ENCODE peak calls at places on chromosomes 2 and 18, in six cellular contexts. D is H9, J is IMR-90, I is H1, X is mesendoderm, F is mesenchymal stem cell. S is an unnamed sample.
A peak's percentile ranks its signal among the peaks of the same experiment; 100 is the strongest.

GRCh38 chr2:187654535-187654934 is 100.3 kb upstream of the TFPI start:
- DNase-seq in D (peak; percentile 56), J (no peak), I (no peak), X (no peak), F (no peak), S (no peak)

GRCh38 chr2:224429441-224429810 is 27.5 kb upstream of the FAM124B start:
- DNase-seq in D (no peak), J (no peak), I (no peak), X (no peak), F (no peak), S (no peak)

GRCh38 chr2:219294356-219295351 is 14.5 kb downstream of the PTPRN start:
- DNase-seq in D (peak; percentile 95), J (peak; percentile 70), I (peak; percentile 96), X (peak; percentile 93), F (peak; percentile 72), S (peak; percentile 85)

GRCh38 chr2:239544846-239545465 is 144.1 kb upstream of the HDAC4 start:
- DNase-seq in D (no peak), J (no peak), I (no peak), X (no peak), F (no peak), S (no peak)

GRCh38 chr2:217326238-217327022 is 466.6 kb upstream of the TNP1 start:
- DNase-seq in D (no peak), J (no peak), I (no peak), X (no peak), F (no peak), S (no peak)

GRCh38 chr2:199966405-199966804 is 11.0 kb downstream of the MAIP1 start:
- DNase-seq in D (no peak), J (no peak), I (no peak), X (no peak), F (no peak), S (no peak)

GRCh38 chr2:5528741-5529140 is 163.4 kb upstream of the SOX11 start:
- DNase-seq in D (no peak), J (no peak), I (no peak), X (peak; percentile 66), F (no peak), S (no peak)

GRCh38 chr2:233354971-233355574 is 779 bp downstream of the DGKD start:
- DNase-seq in D (no peak), J (no peak), I (peak; percentile 64), X (no peak), F (peak; percentile 21), S (no peak)

GRCh38 chr2:229832499-229832898 is 89.3 kb downstream of the TRIP12 start:
- DNase-seq in D (no peak), J (no peak), I (no peak), X (no peak), F (no peak), S (no peak)

GRCh38 chr18:10526211-10526949 is 553 bp downstream of the NAPG start:
- DNase-seq in D (peak; percentile 61), J (peak; percentile 39), I (peak; percentile 71), X (peak; percentile 71), F (peak; percentile 70), S (peak; percentile 46)

GRCh38 chr18:36711813-36712444 is 116.9 kb downstream of the TPGS2 start:
- DNase-seq in D (no peak), J (peak; percentile 94), I (no peak), X (peak; percentile 44), F (peak; percentile 10), S (no peak)

GRCh38 chr18:77102246-77103040 is 30.1 kb downstream of the MBP start:
- DNase-seq in D (no peak), J (peak; percentile 93), I (no peak), X (no peak), F (peak; percentile 79), S (no peak)

GRCh38 chr2:235563056-235563777 is 69.4 kb downstream of the AGAP1 start:
- DNase-seq in D (no peak), J (no peak), I (no peak), X (no peak), F (peak; percentile 11), S (no peak)

GRCh38 chr2:160652236-160652635 is 158.6 kb upstream of the RBMS1 start:
- DNase-seq in D (no peak), J (no peak), I (no peak), X (peak; percentile 66), F (no peak), S (no peak)

GRCh38 chr2:180276733-180277132 is 269.6 kb upstream of the CWC22 start:
- DNase-seq in D (no peak), J (no peak), I (no peak), X (no peak), F (no peak), S (no peak)

GRCh38 chr18:74728586-74728985 is 130.9 kb downstream of the ZNF407 start:
- DNase-seq in D (no peak), J (no peak), I (no peak), X (no peak), F (no peak), S (no peak)

GRCh38 chr2:46171441-46171953 is 125.7 kb upstream of the EPAS1 start:
- DNase-seq in D (no peak), J (peak; percentile 95), I (no peak), X (peak; percentile 36), F (peak; percentile 81), S (no peak)

GRCh38 chr2:196275646-196276352 is 104.4 kb upstream of the STK17B start:
- DNase-seq in D (no peak), J (peak; percentile 59), I (no peak), X (no peak), F (peak; percentile 88), S (no peak)

DNA sequence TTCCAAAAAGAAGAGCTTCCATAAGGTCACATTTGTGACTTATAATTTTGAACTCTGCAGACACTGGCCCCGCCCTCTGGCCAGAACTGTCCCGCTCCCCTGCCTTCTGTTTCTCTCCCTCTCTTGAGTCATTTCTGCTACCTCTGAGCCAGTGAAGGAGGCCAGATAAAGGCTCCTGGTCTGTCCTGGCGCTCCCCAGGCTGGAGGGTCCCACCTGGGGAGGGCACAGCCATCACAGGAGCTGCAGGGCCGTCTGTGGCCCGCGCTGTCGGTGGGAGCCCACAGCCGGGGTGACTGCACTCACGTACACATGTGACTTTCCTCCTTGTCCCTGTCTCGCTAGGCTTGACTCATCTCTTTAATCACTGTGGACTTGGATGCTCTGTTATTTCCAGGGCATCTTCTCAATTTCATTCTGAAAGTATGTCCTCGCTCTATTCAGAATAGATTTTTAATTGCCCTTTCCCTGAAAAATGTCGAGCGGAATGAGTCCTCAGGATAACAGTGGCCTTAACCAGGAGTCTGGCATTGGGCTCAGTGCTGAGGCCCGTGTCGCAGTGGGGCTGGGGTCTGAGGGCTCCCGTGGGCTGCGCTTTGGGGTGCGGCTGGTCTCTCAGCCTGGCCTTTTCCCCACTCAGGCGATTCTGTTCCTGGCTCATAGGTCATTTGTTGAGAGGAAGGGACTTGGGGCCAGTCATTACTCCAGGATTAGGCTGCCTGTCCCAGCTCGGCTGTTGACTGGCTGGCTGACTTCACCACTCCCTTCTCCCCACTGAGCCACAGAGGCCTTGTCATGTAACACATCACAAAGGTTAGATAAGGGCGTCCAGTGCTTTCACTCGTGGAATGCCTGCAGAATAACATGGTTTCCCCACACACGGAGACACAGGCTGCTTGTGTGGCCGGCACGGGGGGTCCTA is 34.5 kb downstream of the KLHL29 start:
- DNase-seq in D (no peak), J (no peak), I (peak; percentile 32), X (no peak), F (peak; percentile 61), S (no peak)
- H2BK5ac ChIP-seq in D (no peak overlapping the region), J (peak overlapping the region; percentile 86), I (no peak overlapping the region), X (no peak overlapping the region), F (no peak overlapping the region), S (peak overlapping the region; percentile 20)

GRCh38 chr2:63735931-63736820 is 105.5 kb upstream of the UGP2 start:
- DNase-seq in D (no peak), J (peak; percentile 66), I (no peak), X (no peak), F (peak; percentile 41), S (no peak)

GRCh38 chr2:63737085-63737701 is 104.5 kb upstream of the UGP2 start:
- DNase-seq in D (no peak), J (no peak), I (no peak), X (no peak), F (no peak), S (no peak)

GRCh38 chr2:63734510-63734909 is 107.2 kb upstream of the UGP2 start:
- DNase-seq in D (no peak), J (peak; percentile 36), I (no peak), X (no peak), F (peak; percentile 26), S (no peak)

GRCh38 chr2:63738019-63738418 is 103.7 kb upstream of the UGP2 start:
- DNase-seq in D (no peak), J (peak; percentile 33), I (no peak), X (no peak), F (no peak), S (no peak)

GRCh38 chr2:63735263-63735662 is 106.4 kb upstream of the UGP2 start:
- DNase-seq in D (no peak), J (peak; percentile 60), I (no peak), X (no peak), F (peak; percentile 24), S (no peak)
- H3K27ac ChIP-seq in D (no peak overlapping the region), J (no peak overlapping the region), I (no peak overlapping the region), X (no peak overlapping the region), F (no peak overlapping the region), S (no peak overlapping the region)

GRCh38 chr2:25534455-25534854 is 138.9 kb downstream of the DTNB start:
- DNase-seq in D (no peak), J (no peak), I (no peak), X (no peak), F (no peak), S (no peak)
- H2BK5ac ChIP-seq in D (no peak overlapping the region), J (no peak overlapping the region), I (no peak overlapping the region), X (no peak overlapping the region), F (no peak overlapping the region), S (no peak overlapping the region)

GRCh38 chr2:207256026-207256425 is 90.3 kb upstream of the KLF7 start:
- DNase-seq in D (no peak), J (no peak), I (no peak), X (no peak), F (no peak), S (no peak)

GRCh38 chr2:207255565-207255964 is 89.8 kb upstream of the KLF7 start:
- DNase-seq in D (no peak), J (no peak), I (no peak), X (no peak), F (no peak), S (no peak)

GRCh38 chr2:207258191-207258991 is 92.6 kb upstream of the KLF7 start:
- DNase-seq in D (no peak), J (peak; percentile 100), I (no peak), X (peak; percentile 75), F (peak; percentile 100), S (no peak)

GRCh38 chr2:207256476-207257207 is 90.9 kb upstream of the KLF7 start:
- DNase-seq in D (no peak), J (peak; percentile 71), I (no peak), X (peak; percentile 25), F (peak; percentile 78), S (no peak)

DNA sequence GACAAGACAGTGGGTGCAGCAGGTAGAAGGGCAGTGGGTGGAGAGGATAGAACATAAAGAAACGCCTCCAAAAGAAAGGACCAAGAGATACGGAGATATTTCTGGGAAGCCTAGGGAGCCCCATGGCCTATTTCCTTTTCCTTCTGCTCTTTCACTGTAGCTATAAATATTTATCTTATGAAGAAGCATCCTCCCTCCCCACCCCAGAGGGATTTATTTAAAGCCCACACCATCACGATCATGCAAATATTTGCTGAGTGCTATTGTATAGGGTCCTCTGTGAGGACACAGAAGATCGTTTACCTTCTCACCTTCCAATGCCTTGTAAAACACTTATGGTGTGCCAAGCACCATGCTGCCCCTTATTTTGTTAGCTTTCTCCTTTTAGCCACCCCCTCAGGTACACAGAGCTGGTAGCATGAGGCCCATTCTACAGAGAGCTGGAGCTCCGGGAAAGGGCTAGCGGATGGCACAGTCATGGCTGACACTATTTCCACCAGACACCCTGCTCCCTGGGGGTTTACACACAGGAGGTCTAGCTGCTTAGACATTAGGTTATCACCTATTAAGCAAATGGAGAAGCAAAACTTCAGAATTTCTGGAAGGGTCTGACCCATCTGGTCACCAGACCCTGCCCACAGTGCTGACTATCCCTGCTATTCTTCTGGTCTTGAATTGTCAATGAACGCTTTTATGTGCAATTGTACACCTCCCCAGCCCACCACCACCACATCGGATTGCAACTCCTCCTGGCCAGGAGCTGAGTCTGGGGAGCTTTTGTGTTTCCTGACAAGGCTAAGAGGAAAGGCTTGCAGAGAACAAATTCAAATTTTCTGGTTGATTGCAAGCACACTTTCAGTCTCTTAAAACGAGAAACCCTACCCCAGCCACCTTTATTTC is 91.8 kb upstream of the KLF7 start:
- DNase-seq in D (no peak), J (peak; percentile 52), I (no peak), X (no peak), F (peak; percentile 72), S (no peak)
- H3K27ac ChIP-seq in D (no peak overlapping the region), J (peak overlapping the region; percentile 99), I (no peak overlapping the region), X (no peak overlapping the region), F (peak overlapping the region; percentile 92), S (peak overlapping the region; percentile 30)